ENCODE peak calls at places on chromosomes 12 and 14, in nine cellular contexts. X is HFFc6, O is WTC11, S is GM10248, J is dorsolateral prefrontal cortex, L is lung, M is endothelial cell, E is lower lobe of right lung, B is NB4. T is an unnamed sample.

GRCh38 chr12:90947869-90948268 is 7.1 kb downstream of the CCER1 start:
- DNase-seq in X (no peak), E (no peak), M (no peak), B (no peak), L (no peak), O (no peak), S (no peak), J (no peak), T (no peak)

GRCh38 chr14:70186826-70187483 is 1.8 kb downstream of the SLC8A3 start:
- DNase-seq in X (no peak), S (peak; percentile 60), O (peak; percentile 58), B (peak; percentile 12), J (no peak), L (no peak), E (no peak), M (no peak), T (peak; percentile 27)

GRCh38 chr12:102195826-102196225 is 1.8 kb downstream of the PMCH start:
- DNase-seq in B (no peak), J (no peak), M (no peak), X (no peak), E (no peak), S (no peak), L (no peak), O (no peak), T (no peak)

GRCh38 chr14:73809386-73809785 is 42.2 kb upstream of the PTGR2 start:
- DNase-seq in S (no peak), L (no peak), X (no peak), O (no peak), E (no peak), J (no peak), B (no peak), M (no peak), T (peak; percentile 54)

GRCh38 chr14:37082431-37082830 is 90.0 kb downstream of the SLC25A21 start:
- DNase-seq in X (no peak), B (no peak), E (no peak), M (no peak), O (no peak), L (no peak), J (no peak), S (no peak), T (no peak)

GRCh38 chr12:131947482-131948027 is 2.2 kb upstream of the EP400 start:
- DNase-seq in X (no peak), L (no peak), S (no peak), J (no peak), E (no peak), M (no peak), O (no peak), B (peak; percentile 40), T (no peak)

GRCh38 chr12:3086729-3087323 is 9.6 kb downstream of the TSPAN9 start:
- DNase-seq in S (no peak), L (no peak), X (no peak), O (no peak), J (no peak), M (no peak), E (no peak), B (no peak), T (peak; percentile 6)

GRCh38 chr14:62329427-62329826 is 567.2 kb downstream of the SNAPC1 start:
- DNase-seq in B (no peak), J (no peak), X (no peak), O (no peak), S (no peak), L (no peak), E (no peak), M (no peak), T (no peak)

GRCh38 chr12:129903956-129904769 is at the start of gene TMEM132D:
- DNase-seq in X (no peak), M (no peak), S (no peak), L (no peak), E (no peak), J (no peak), O (peak; percentile 19), B (no peak), T (peak; percentile 55)

GRCh38 chr12:112354399-112354798 is 27.8 kb downstream of the HECTD4 start:
- DNase-seq in S (no peak), X (no peak), B (peak; percentile 57), O (no peak), J (no peak), E (no peak), L (no peak), M (no peak), T (no peak)

GRCh38 chr12:121932914-121933521 is 14.6 kb downstream of the CFAP251 start:
- DNase-seq in X (no peak), J (no peak), E (no peak), L (no peak), S (no peak), M (no peak), B (no peak), O (no peak), T (no peak)

GRCh38 chr12:121930862-121931261 is 12.5 kb downstream of the CFAP251 start:
- DNase-seq in L (no peak), B (peak; percentile 26), S (no peak), E (no peak), X (no peak), M (no peak), O (no peak), J (no peak), T (no peak)

GRCh38 chr12:121934318-121934682 is 15.9 kb downstream of the CFAP251 start:
- DNase-seq in B (no peak), S (no peak), O (no peak), L (no peak), E (no peak), J (no peak), M (no peak), X (no peak), T (no peak)

GRCh38 chr12:121932176-121932536 is 13.8 kb downstream of the CFAP251 start:
- DNase-seq in S (no peak), J (no peak), X (no peak), O (no peak), M (no peak), L (no peak), B (no peak), E (no peak), T (no peak)

DNA sequence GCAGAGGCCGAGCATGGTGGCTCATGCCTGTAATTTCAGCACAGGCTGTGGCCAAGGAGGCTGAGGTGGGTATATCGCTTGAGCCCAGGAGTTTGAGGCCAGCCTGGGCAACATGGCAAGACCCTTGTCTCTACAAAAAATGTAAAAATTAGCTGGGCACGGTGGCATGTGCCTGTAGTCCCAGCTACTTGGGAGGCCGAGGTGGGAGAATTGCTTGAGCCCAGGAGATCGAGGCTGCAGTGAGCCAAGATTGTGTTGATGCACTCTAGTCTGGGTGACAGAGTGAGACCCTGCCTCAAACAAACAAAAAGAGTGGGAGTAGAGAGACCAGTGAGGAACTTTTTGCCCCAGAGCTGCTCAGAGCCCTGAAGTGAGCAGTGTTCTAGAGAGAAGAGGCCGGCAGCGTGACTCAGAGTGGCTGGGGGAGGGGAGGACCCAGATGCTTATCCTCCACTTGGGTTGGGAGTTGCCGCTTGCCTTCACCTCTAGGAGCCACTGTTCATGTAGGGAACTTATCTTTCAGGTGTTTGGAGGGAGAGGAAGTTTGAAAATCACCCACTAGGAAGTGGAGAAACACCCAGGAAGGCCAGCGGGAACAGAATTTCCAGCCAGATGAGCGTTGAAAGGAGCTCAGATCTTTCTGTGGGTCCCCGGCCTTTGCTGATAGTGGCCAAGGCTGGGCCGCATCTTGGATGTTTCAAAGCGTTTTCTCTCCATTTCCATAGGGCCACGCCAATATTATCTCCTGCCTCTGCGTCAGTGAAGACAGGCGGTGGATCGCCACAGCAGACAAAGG is 15.3 kb downstream of the CFAP251 start:
- DNase-seq in E (peak; percentile 66), M (peak; percentile 10), B (peak; percentile 34), X (no peak), J (no peak), S (no peak), L (peak; percentile 63), O (peak; percentile 62), T (no peak)
- TF ChIP-seq CTCF in E (no peak), M (no peak), B (no peak), X (no peak), J (no peak), S (no peak), L (no peak), O (no peak), T (no peak)

GRCh38 chr12:85971800-85972199 is 97.7 kb downstream of the NTS start:
- DNase-seq in M (no peak), X (no peak), O (no peak), S (no peak), B (no peak), J (no peak), E (no peak), L (no peak), T (no peak)
- TF ChIP-seq CTCF in M (no peak), X (no peak), O (no peak), S (no peak), B (no peak), J (no peak), E (no peak), L (no peak), T (no peak)

GRCh38 chr12:20122274-20122673 is 246.1 kb upstream of the PDE3A start:
- DNase-seq in L (no peak), O (no peak), B (no peak), X (no peak), S (no peak), E (no peak), M (no peak), J (no peak), T (no peak)
- TF ChIP-seq CTCF in L (no peak), O (no peak), B (no peak), X (no peak), S (peak; percentile 8), E (no peak), M (no peak), J (no peak), T (no peak)

GRCh38 chr12:118446247-118446646 is 69.9 kb downstream of the SUDS3 start:
- DNase-seq in S (no peak), M (no peak), O (no peak), E (no peak), X (no peak), J (no peak), L (no peak), B (no peak), T (no peak)
- TF ChIP-seq CTCF in S (no peak), M (no peak), O (no peak), E (no peak), X (peak; percentile 48), J (no peak), L (no peak), B (peak; percentile 11), T (no peak)

T was measured in glutamatergic neuron.